ENCODE peak calls at places on chromosome 6, in six cellular contexts. R is neuronal stem cell, M is IMR-90, W is H9, L is H1, Z is trophoblast cell. S is an unnamed sample.

GRCh38 chr6:98382246-98382645 is 452.1 kb upstream of the POU3F2 start:
- DNase-seq in Z (no peak), R (no peak), M (no peak), W (no peak), L (no peak), S (no peak)

GRCh38 chr6:49333345-49334120 is 129.5 kb downstream of the MMUT start:
- DNase-seq in L (no peak), M (peak), Z (peak), W (no peak), R (no peak), S (no peak)

GRCh38 chr6:15987569-15987968 is 141.3 kb upstream of the MYLIP start:
- DNase-seq in L (no peak), Z (peak), W (peak), M (peak), R (no peak), S (peak)

GRCh38 chr6:169824021-169824420 is 72.6 kb downstream of the ERMARD start:
- DNase-seq in W (peak), R (no peak), L (peak), Z (no peak), M (no peak), S (no peak)

GRCh38 chr6:48080227-48081009 is 30.6 kb downstream of the PTCHD4 start:
- DNase-seq in W (no peak), Z (no peak), L (no peak), R (no peak), M (no peak), S (no peak)

GRCh38 chr6:36577298-36577697 is 16.9 kb upstream of the SRSF3 start:
- DNase-seq in W (no peak), Z (peak), R (no peak), M (peak), L (no peak), S (peak)

GRCh38 chr6:34511923-34512737 is 44.0 kb downstream of the SPDEF start:
- DNase-seq in L (no peak), M (no peak), R (no peak), Z (no peak), W (no peak), S (no peak)

GRCh38 chr6:155212106-155212505 is 51.7 kb upstream of the CLDN20 start:
- DNase-seq in W (no peak), L (no peak), R (no peak), Z (no peak), M (no peak), S (no peak)

DNA sequence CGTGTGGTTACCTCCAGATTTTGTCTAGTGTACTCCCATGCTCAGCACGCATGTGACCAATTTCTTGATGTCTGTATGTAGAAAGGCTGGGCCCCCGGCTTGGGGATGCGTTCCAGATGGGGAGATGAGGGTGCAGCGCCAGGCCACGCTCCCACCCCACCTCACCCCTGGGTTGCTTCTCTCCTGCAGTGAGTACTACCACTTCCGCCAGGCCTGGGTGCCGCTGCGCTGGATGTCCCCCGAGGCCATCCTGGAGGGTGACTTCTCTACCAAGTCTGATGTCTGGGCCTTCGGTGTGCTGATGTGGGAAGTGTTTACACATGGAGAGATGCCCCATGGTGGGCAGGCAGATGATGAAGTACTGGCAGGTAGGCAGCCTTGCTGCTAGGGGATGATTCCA is 11.5 kb upstream of the SRF start:
- DNase-seq in M (no peak), W (no peak), R (no peak), Z (no peak), L (no peak), S (no peak)
- H3K27ac ChIP-seq in M (no peak), W (no peak), R (no peak), Z (no peak), L (no peak), S (no peak)

DNA sequence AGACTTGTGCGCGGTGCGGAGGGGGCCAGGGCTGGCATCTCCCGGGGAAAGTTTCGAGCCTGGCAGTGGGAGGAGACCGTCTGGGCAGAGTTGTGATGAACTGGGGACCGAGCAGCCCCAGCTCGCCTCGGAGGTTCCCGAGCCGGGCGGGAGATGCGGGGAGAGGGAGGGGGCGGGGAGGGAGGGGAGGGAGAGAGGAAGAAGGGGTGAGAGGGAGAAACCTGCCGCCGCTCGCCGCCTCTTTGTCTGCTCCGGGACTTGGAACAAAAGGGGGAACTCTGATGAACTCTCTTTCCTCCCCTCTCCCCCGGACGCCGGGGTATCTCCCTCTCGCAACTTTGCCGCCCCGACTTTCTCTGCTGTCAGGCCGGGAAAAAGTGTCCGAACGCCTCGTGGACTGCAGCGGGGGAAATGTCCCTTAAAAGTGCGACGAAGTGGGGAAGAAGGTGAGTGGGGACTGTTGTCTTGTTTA is 72.7 kb downstream of the SOX4 start:
- DNase-seq in W (peak), M (no peak), L (peak), Z (no peak), R (peak), S (no peak)
- H2BK120ac ChIP-seq in W (no peak), M (peak), L (peak), Z (peak), R (no peak), S (peak)

GRCh38 chr6:38554700-38555413 is 84.9 kb downstream of the BTBD9 start:
- DNase-seq in M (peak), W (no peak), Z (no peak), L (no peak), R (no peak), S (peak)

GRCh38 chr6:38549180-38549579 is 90.5 kb downstream of the BTBD9 start:
- DNase-seq in Z (no peak), W (no peak), L (no peak), R (no peak), M (no peak), S (no peak)

GRCh38 chr6:38552136-38552535 is 87.6 kb downstream of the BTBD9 start:
- DNase-seq in L (no peak), Z (no peak), R (no peak), W (no peak), M (no peak), S (no peak)

GRCh38 chr6:38549795-38550194 is 89.9 kb downstream of the BTBD9 start:
- DNase-seq in R (no peak), M (no peak), Z (peak), W (no peak), L (no peak), S (no peak)

DNA sequence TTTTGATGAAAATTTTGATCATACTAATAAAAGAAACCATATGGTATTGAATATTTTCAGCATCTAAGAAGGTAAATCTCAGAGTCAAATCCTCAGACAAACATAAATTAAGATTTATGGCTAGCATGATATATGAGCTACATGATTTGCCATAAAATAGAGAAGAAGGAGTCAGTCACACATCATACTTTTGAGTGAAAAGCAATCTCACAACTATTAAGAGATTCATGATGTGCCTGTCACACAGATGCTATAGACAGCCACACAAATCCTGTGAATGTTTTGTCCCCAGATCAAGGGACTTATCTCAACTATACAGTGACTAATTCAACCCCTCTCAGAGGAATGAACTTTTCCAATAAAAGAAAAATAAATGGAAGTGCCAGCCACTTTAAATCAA is 85.7 kb downstream of the BTBD9 start:
- DNase-seq in R (no peak), M (no peak), Z (no peak), L (no peak), W (no peak), S (no peak)
- H4K91ac ChIP-seq in R (no peak), M (no peak), Z (no peak), L (no peak), W (no peak), S (no peak)

GRCh38 chr6:161246725-161247124 is 27.1 kb downstream of the AGPAT4 start:
- DNase-seq in R (no peak), M (peak), W (no peak), L (no peak), Z (no peak), S (no peak)

GRCh38 chr6:161251345-161251744 is 22.5 kb downstream of the AGPAT4 start:
- DNase-seq in M (no peak), Z (no peak), L (peak), R (no peak), W (no peak), S (no peak)

GRCh38 chr6:161244725-161245124 is 29.1 kb downstream of the AGPAT4 start:
- DNase-seq in W (no peak), Z (no peak), R (no peak), L (peak), M (no peak), S (no peak)

GRCh38 chr6:161245363-161245762 is 28.5 kb downstream of the AGPAT4 start:
- DNase-seq in W (no peak), R (no peak), M (no peak), L (no peak), Z (no peak), S (no peak)

GRCh38 chr6:161249327-161249726 is 24.5 kb downstream of the AGPAT4 start:
- DNase-seq in M (no peak), Z (no peak), W (no peak), L (no peak), R (no peak), S (no peak)
- H3K27ac ChIP-seq in M (no peak), Z (no peak), W (no peak), L (no peak), R (no peak), S (no peak)

GRCh38 chr6:41637179-41638001 is 878 bp upstream of the MDFI start:
- DNase-seq in M (no peak), R (no peak), W (peak), Z (peak), L (peak), S (peak)
- H2BK120ac ChIP-seq in M (no peak), R (peak), W (no peak), Z (peak), L (no peak), S (peak)

GRCh38 chr6:134663800-134664535 is 285.9 kb downstream of the ALDH8A1 start:
- DNase-seq in L (no peak), R (no peak), Z (peak), W (no peak), M (peak), S (peak)

GRCh38 chr6:134667106-134667505 is 282.8 kb downstream of the ALDH8A1 start:
- DNase-seq in M (peak), L (no peak), R (no peak), Z (no peak), W (no peak), S (no peak)

GRCh38 chr6:134663356-134663755 is 286.5 kb downstream of the ALDH8A1 start:
- DNase-seq in L (no peak), Z (peak), W (no peak), R (no peak), M (no peak), S (no peak)

GRCh38 chr6:134665029-134665723 is 284.7 kb downstream of the ALDH8A1 start:
- DNase-seq in L (no peak), R (no peak), Z (peak), M (no peak), W (no peak), S (no peak)

DNA sequence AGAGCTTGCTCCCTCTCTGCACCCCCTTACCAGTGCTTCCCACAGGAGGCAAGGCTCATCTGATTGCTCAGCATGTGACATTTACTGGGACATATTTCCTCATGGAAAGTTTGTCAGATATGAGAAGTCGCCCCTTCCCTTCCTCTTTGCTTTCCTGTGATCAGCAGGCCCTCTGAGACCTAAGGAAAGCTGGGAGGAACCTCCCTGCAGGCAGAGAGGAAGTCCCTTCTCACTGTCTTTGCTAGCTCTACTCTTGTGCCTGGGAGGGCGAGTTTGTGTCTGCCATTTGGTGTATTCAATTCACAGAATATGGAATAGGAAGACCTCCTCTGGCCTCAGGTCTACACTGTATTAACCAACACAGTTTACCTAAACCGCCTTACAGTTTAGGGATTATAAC is 283.7 kb downstream of the ALDH8A1 start:
- DNase-seq in M (no peak), R (no peak), W (no peak), L (no peak), Z (no peak), S (peak)
- H4K91ac ChIP-seq in M (peak), R (no peak), W (no peak), L (no peak), Z (no peak), S (peak)

GRCh38 chr6:44333273-44333919 is 9.1 kb upstream of the SPATS1 start:
- DNase-seq in Z (no peak), R (no peak), L (no peak), M (no peak), W (no peak), S (no peak)

GRCh38 chr6:44335631-44336030 is 6.8 kb upstream of the SPATS1 start:
- DNase-seq in L (no peak), R (no peak), M (no peak), Z (no peak), W (no peak), S (no peak)

GRCh38 chr6:44329858-44330257 is 12.6 kb upstream of the SPATS1 start:
- DNase-seq in L (no peak), W (no peak), R (no peak), M (no peak), Z (no peak), S (no peak)

GRCh38 chr6:44332585-44332984 is 9.9 kb upstream of the SPATS1 start:
- DNase-seq in L (no peak), M (peak), R (no peak), Z (no peak), W (no peak), S (peak)

DNA sequence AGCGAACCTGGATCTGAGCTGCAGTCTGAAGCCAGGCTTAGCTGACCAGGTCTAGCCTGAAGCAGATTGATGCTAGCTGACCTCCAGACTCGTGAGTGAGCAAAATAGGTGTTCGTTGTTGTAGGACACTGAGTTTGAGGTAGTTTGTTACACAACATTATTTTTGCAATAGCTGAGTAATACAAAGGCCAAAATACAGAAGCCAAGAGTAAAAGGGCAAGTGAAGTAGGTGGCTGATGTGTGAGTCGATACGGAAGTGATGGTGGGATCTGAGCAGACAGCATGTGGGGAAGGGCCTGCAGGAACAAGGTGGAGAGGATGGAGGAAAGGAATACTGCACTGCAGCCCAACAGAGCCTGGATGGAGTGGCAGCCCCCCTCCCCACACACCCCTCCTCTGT is 8.5 kb upstream of the SPATS1 start:
- DNase-seq in R (no peak), M (no peak), Z (no peak), L (no peak), W (no peak), S (no peak)
- H3K27ac ChIP-seq in R (no peak), M (no peak), Z (no peak), L (no peak), W (no peak), S (no peak)

GRCh38 chr6:14822012-14822553 is 423.8 kb upstream of the JARID2 start:
- DNase-seq in M (no peak), L (no peak), R (no peak), Z (no peak), W (no peak), S (no peak)

GRCh38 chr6:14822689-14823088 is 423.2 kb upstream of the JARID2 start:
- DNase-seq in R (no peak), W (no peak), Z (no peak), L (no peak), M (peak), S (no peak)

GRCh38 chr6:14826456-14826855 is 419.4 kb upstream of the JARID2 start:
- DNase-seq in M (no peak), R (no peak), W (no peak), L (no peak), Z (no peak), S (no peak)

GRCh38 chr6:14824835-14825223 is 421.0 kb upstream of the JARID2 start:
- DNase-seq in W (no peak), M (no peak), L (no peak), Z (no peak), R (no peak), S (no peak)

DNA sequence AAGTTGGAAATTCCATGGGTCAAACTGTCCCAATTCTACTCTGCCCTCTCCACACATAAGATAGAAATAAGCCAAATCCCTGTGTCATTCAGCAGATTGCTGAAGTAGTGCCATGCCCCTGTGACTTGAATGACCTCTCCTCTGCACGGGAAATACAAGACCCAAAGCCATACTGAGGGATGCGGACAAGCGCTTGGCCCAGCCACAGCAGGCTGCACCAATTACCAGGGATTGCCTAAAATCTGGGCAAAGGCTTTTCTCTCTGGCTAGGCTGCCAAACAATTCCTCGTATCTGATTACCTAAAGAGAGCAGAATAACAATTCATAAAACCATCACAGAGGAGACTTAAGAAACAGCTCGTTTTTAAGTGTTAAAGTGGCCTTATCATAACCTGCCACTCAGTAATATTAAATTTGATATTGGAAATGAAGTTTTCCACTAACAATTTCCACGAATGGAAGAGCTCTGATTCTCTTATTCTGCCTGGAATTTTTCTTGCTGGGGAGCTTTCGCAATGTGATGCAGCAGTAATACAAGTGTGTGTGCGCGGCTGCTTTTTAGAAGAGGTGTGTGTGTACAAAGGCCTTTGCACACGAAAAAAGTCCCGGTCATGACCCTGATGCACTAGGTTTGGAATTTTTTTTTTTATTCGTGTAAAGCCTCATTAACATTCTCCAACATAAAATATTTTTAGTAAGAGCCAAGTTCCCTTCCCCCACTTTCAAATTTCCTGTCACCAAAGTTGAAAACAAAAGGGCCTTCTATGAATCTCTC is 421.6 kb upstream of the JARID2 start:
- DNase-seq in L (no peak), W (no peak), R (no peak), Z (no peak), M (no peak), S (no peak)
- H2BK120ac ChIP-seq in L (peak), W (no peak), R (no peak), Z (no peak), M (peak), S (no peak)

DNA sequence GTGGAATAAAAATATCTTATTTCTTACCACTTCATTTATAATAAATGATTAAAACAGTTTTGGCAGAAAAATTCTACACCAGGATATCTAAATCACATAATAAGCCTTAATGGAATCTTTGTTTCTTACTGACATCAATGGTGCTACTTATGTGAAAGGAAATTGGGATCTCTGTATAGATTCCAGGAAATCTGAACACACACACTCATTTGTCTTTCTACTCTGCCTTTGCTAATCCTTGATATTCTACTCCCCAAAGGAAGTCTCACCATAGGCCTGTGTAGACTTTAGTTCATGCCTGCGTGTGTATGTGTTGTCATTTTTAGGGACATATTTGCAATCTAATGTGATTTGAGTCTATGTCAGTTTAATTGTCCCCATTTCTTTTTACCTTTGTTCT is 7.9 kb downstream of the ADGRB3 start:
- DNase-seq in L (no peak), R (no peak), Z (no peak), W (no peak), M (no peak), S (no peak)
- H4K91ac ChIP-seq in L (no peak), R (no peak), Z (no peak), W (no peak), M (no peak), S (no peak)